ENCODE peak calls at places on chromosomes 16 and 17, in four cellular contexts. One of them, this sample, is unnamed. For H3K9me3, the result is how much of the 10 kb centered on the place peaks cover.

GRCh38 chr16:88315543-88316105 is 67.1 kb upstream of the ZNF469 start:
- DNase-seq in uterus: peak
- DNase-seq in effector memory CD4-positive, alpha-beta T cell: no peak
- DNase-seq in astrocyte: peak
- DNase-seq in this sample: no peak

GRCh38 chr17:1188812-1189211 is 9.0 kb upstream of the ABR start:
- DNase-seq in uterus: peak
- DNase-seq in effector memory CD4-positive, alpha-beta T cell: no peak
- DNase-seq in astrocyte: peak
- DNase-seq in this sample: no peak

GRCh38 chr16:24800586-24800985 is 45.2 kb upstream of the SLC5A11 start:
- DNase-seq in uterus: no peak
- DNase-seq in astrocyte: peak
- DNase-seq in effector memory CD4-positive, alpha-beta T cell: no peak
- DNase-seq in this sample: no peak

GRCh38 chr17:64779344-64780095 is 117.4 kb upstream of the SMURF2 start:
- DNase-seq in effector memory CD4-positive, alpha-beta T cell: no peak
- DNase-seq in uterus: no peak
- DNase-seq in astrocyte: no peak
- DNase-seq in this sample: no peak

GRCh38 chr17:20059728-20060188 is 50.6 kb downstream of the SPECC1 start:
- DNase-seq in astrocyte: no peak
- DNase-seq in effector memory CD4-positive, alpha-beta T cell: no peak
- DNase-seq in uterus: no peak
- DNase-seq in this sample: no peak

GRCh38 chr17:2705888-2706795 is 5.4 kb downstream of the CLUH start:
- DNase-seq in astrocyte: no peak
- DNase-seq in effector memory CD4-positive, alpha-beta T cell: no peak
- DNase-seq in uterus: no peak
- DNase-seq in this sample: no peak

GRCh38 chr17:15649861-15650391 is 30.4 kb upstream of the FBXW10B start:
- DNase-seq in astrocyte: peak
- DNase-seq in effector memory CD4-positive, alpha-beta T cell: no peak
- DNase-seq in uterus: peak
- DNase-seq in this sample: no peak

GRCh38 chr16:61587526-61587925 is 448.7 kb downstream of the CDH8 start:
- DNase-seq in effector memory CD4-positive, alpha-beta T cell: no peak
- DNase-seq in uterus: no peak
- DNase-seq in astrocyte: no peak
- DNase-seq in this sample: no peak

GRCh38 chr16:29815032-29815721 is 775 bp upstream of the PAGR1 start:
- DNase-seq in effector memory CD4-positive, alpha-beta T cell: no peak
- DNase-seq in uterus: peak
- DNase-seq in astrocyte: no peak
- DNase-seq in this sample: no peak

GRCh38 chr17:79624658-79625478 is 14.0 kb upstream of the RBFOX3 start:
- DNase-seq in astrocyte: no peak
- DNase-seq in effector memory CD4-positive, alpha-beta T cell: no peak
- DNase-seq in uterus: peak
- DNase-seq in this sample: no peak

GRCh38 chr16:54957403-54957802 is 26.7 kb downstream of the IRX5 start:
- DNase-seq in uterus: no peak
- DNase-seq in astrocyte: no peak
- DNase-seq in effector memory CD4-positive, alpha-beta T cell: no peak
- DNase-seq in this sample: no peak

GRCh38 chr17:31371511-31372097 is 19.9 kb upstream of the RAB11FIP4 start:
- DNase-seq in uterus: no peak
- DNase-seq in effector memory CD4-positive, alpha-beta T cell: no peak
- DNase-seq in astrocyte: peak
- DNase-seq in this sample: no peak

GRCh38 chr16:35410438-35410837 is 1951.0 kb downstream of the TP53TG3F start:
- DNase-seq in uterus: no peak
- DNase-seq in astrocyte: no peak
- DNase-seq in effector memory CD4-positive, alpha-beta T cell: no peak
- DNase-seq in this sample: no peak
- H3K9me3 ChIP-seq in uterus: under half
- H3K9me3 ChIP-seq in astrocyte: under half
- H3K9me3 ChIP-seq in effector memory CD4-positive, alpha-beta T cell: under half
- H3K9me3 ChIP-seq in this sample: under half

GRCh38 chr16:35734728-35735402 is 2275.5 kb downstream of the TP53TG3F start:
- DNase-seq in astrocyte: no peak
- DNase-seq in uterus: no peak
- DNase-seq in effector memory CD4-positive, alpha-beta T cell: no peak
- DNase-seq in this sample: no peak
- H3K9me3 ChIP-seq in astrocyte: under half
- H3K9me3 ChIP-seq in uterus: under half
- H3K9me3 ChIP-seq in effector memory CD4-positive, alpha-beta T cell: under half
- H3K9me3 ChIP-seq in this sample: under half

DNA sequence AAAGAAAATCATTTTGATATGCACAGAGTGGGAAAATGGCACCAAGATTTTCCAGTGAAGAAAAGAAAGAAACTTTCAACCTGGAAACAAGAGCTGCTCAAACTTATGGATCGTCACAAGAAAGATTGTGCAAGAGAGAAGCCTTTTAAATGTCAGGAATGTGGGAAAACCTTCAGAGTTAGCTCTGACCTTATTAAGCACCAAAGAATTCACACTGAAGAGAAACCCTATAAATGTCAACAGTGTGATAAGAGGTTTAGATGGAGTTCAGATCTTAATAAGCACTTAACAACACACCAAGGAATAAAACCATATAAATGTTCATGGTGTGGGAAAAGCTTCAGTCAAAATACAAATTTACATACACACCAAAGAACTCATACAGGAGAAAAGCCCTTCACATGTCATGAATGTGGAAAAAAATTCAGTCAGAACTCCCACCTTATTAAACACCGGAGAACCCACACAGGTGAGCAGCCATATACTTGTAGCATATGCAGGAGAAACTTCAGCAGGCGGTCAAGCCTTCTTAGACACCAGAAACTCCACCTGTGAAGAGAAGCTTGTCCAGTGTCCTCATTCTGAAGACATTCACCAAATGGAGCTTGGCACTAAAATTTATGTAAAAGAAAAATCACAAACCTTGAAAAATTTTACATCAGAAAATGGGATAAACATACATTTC is 12.2 kb downstream of the ZNF75A start:
- DNase-seq in uterus: no peak
- DNase-seq in effector memory CD4-positive, alpha-beta T cell: no peak
- DNase-seq in astrocyte: peak
- DNase-seq in this sample: no peak
- H3K9me3 ChIP-seq in uterus: half or more
- H3K9me3 ChIP-seq in effector memory CD4-positive, alpha-beta T cell: half or more
- H3K9me3 ChIP-seq in astrocyte: half or more
- H3K9me3 ChIP-seq in this sample: half or more

DNA sequence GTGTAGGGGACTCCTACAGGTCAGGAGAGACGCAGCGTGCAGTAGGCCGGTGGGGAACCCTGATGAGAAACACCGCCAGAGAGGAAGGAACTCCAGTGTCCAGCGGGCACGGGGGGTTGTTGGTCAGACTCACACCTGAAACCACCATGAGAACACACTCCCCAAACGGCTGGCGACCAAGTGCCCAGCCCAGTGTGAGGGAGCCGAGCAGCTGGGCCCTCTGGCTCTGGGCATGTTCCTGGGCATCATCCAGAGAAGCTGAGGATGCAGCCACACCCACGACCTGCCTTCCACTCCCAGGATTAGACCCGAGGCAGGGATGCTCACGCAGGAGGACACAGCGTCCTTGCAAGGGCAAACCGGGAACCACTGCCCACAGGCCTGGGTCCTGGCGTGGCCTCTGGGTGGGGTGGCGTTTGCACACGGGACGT is 108.3 kb upstream of the ZNF750 start:
- DNase-seq in uterus: peak
- DNase-seq in effector memory CD4-positive, alpha-beta T cell: no peak
- DNase-seq in astrocyte: no peak
- DNase-seq in this sample: no peak
- H3K9me3 ChIP-seq in uterus: under half
- H3K9me3 ChIP-seq in effector memory CD4-positive, alpha-beta T cell: under half
- H3K9me3 ChIP-seq in astrocyte: under half
- H3K9me3 ChIP-seq in this sample: half or more

DNA sequence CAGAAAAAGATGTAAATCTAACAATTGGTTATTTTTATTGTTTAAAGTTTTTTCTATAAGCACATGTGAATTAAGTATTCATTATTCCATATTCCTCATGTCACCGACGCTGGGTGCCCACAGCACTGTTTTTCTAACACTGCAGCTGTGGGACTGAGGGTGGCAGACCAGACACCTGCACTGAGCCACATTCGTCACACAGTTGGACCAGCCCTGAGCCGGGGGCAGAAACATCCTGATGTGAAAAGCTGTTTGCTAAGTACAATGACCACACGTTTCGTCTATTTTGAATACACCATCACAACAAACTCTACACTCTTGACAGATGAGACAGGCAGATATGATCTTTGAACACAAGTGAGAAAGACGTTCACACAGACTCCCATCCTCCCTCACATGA is 749.5 kb downstream of the KCNJ18 start:
- DNase-seq in effector memory CD4-positive, alpha-beta T cell: no peak
- DNase-seq in uterus: no peak
- DNase-seq in astrocyte: no peak
- DNase-seq in this sample: no peak
- H3K9me3 ChIP-seq in effector memory CD4-positive, alpha-beta T cell: under half
- H3K9me3 ChIP-seq in uterus: under half
- H3K9me3 ChIP-seq in astrocyte: under half
- H3K9me3 ChIP-seq in this sample: under half

GRCh38 chr16:35557731-35558130 is 2098.3 kb downstream of the TP53TG3F start:
- DNase-seq in astrocyte: no peak
- DNase-seq in effector memory CD4-positive, alpha-beta T cell: no peak
- DNase-seq in uterus: no peak
- DNase-seq in this sample: no peak
- H3K9me3 ChIP-seq in astrocyte: under half
- H3K9me3 ChIP-seq in effector memory CD4-positive, alpha-beta T cell: under half
- H3K9me3 ChIP-seq in uterus: under half
- H3K9me3 ChIP-seq in this sample: under half

GRCh38 chr16:35637683-35638082 is 2178.3 kb downstream of the TP53TG3F start:
- DNase-seq in effector memory CD4-positive, alpha-beta T cell: no peak
- DNase-seq in uterus: no peak
- DNase-seq in astrocyte: no peak
- DNase-seq in this sample: no peak
- H3K9me3 ChIP-seq in effector memory CD4-positive, alpha-beta T cell: under half
- H3K9me3 ChIP-seq in uterus: under half
- H3K9me3 ChIP-seq in astrocyte: under half
- H3K9me3 ChIP-seq in this sample: half or more